ENCODE peak calls at places on chromosomes 4 and X, in five cellular contexts. C, D, U, I and S are unnamed samples.

GRCh38 chr4:176883108-176883550 is 90.4 kb upstream of the VEGFC start:
- DNase-seq in C (no peak), D (no peak), U (no peak), I (no peak), S (no peak)

GRCh38 chr4:101198741-101199339 is 148.5 kb downstream of the PPP3CA start:
- DNase-seq in C (no peak), D (no peak), U (no peak), I (no peak), S (no peak)

GRCh38 chrX:154125356-154126040 is 18.5 kb upstream of the OPN1LW start:
- DNase-seq in C (no peak), D (no peak), U (no peak), I (no peak), S (no peak)

GRCh38 chr4:156584100-156584499 is 387.5 kb downstream of the PDGFC start:
- DNase-seq in C (peak), D (no peak), U (no peak), I (no peak), S (no peak)

GRCh38 chrX:20056704-20057103 is 60.0 kb downstream of the MAP7D2 start:
- DNase-seq in C (peak), D (no peak), U (no peak), I (no peak), S (no peak)

GRCh38 chr4:6530964-6531363 is 44.0 kb upstream of the MAN2B2 start:
- DNase-seq in C (no peak), D (no peak), U (no peak), I (no peak), S (no peak)

GRCh38 chr4:14168919-14169318 is 541.4 kb upstream of the BOD1L1 start:
- DNase-seq in C (peak), D (peak), U (no peak), I (peak), S (no peak)

GRCh38 chr4:173009129-173009823 is 159.3 kb upstream of the GALNT7 start:
- DNase-seq in C (no peak), D (no peak), U (no peak), I (no peak), S (no peak)

GRCh38 chrX:104250470-104250869 is 4.3 kb downstream of the ESX1 start:
- DNase-seq in C (no peak), D (no peak), U (no peak), I (no peak), S (no peak)

GRCh38 chr4:61533140-61533539 is 333.0 kb downstream of the ADGRL3 start:
- DNase-seq in C (no peak), D (no peak), U (no peak), I (no peak), S (no peak)

GRCh38 chr4:61527886-61528285 is 327.8 kb downstream of the ADGRL3 start:
- DNase-seq in C (no peak), D (no peak), U (no peak), I (no peak), S (no peak)

GRCh38 chr4:61532324-61532723 is 332.2 kb downstream of the ADGRL3 start:
- DNase-seq in C (peak), D (no peak), U (no peak), I (no peak), S (no peak)

GRCh38 chr4:61528595-61528994 is 328.5 kb downstream of the ADGRL3 start:
- DNase-seq in C (no peak), D (no peak), U (no peak), I (no peak), S (no peak)

GRCh38 chr4:61531188-61531587 is 331.1 kb downstream of the ADGRL3 start:
- DNase-seq in C (peak), D (no peak), U (no peak), I (no peak), S (no peak)
- TF ChIP-seq CTCF in C (no peak), D (no peak), U (no peak), I (no peak), S (no peak)

GRCh38 chr4:20305976-20306375 is 54.3 kb downstream of the SLIT2 start:
- DNase-seq in C (no peak), D (no peak), U (no peak), I (no peak), S (no peak)
- TF ChIP-seq CTCF in C (peak), D (peak), U (no peak), I (no peak), S (no peak)

GRCh38 chr4:2489841-2490552 is 21.1 kb downstream of the RNF4 start:
- DNase-seq in C (no peak), D (no peak), U (no peak), I (no peak), S (no peak)

GRCh38 chr4:2492970-2493369 is 24.1 kb downstream of the RNF4 start:
- DNase-seq in C (no peak), D (no peak), U (no peak), I (no peak), S (no peak)

GRCh38 chr4:2497931-2498330 is 29.0 kb downstream of the RNF4 start:
- DNase-seq in C (no peak), D (no peak), U (no peak), I (no peak), S (no peak)

GRCh38 chr4:2497324-2497723 is 28.4 kb downstream of the RNF4 start:
- DNase-seq in C (no peak), D (no peak), U (no peak), I (no peak), S (no peak)

GRCh38 chr4:2494992-2495391 is 26.1 kb downstream of the RNF4 start:
- DNase-seq in C (no peak), D (no peak), U (no peak), I (no peak), S (no peak)
- TF ChIP-seq CTCF in C (no peak), D (no peak), U (no peak), I (no peak), S (no peak)

DNA sequence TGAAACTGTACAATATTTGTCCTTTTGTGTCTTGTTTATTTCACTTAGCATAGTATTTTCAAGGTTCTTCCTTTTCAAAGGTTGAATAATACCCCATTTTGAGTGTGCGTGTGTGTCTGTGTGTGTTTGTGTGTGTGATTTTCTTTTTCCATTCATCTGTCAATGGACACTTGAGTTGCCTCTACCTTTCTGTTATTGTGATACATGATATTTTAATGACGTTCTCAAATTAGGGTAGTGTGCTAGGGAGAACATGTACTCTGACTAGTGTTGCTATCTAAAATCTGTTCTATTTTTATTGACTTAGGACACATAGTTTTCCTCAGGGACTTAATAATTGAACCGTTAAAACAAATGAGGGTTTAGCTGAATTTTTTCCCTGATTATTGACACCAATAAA is 9.9 kb downstream of the MMRN1 start:
- DNase-seq in C (no peak), D (no peak), U (no peak), I (no peak), S (no peak)
- TF ChIP-seq CTCF in C (no peak), D (no peak), U (no peak), I (no peak), S (no peak)

DNA sequence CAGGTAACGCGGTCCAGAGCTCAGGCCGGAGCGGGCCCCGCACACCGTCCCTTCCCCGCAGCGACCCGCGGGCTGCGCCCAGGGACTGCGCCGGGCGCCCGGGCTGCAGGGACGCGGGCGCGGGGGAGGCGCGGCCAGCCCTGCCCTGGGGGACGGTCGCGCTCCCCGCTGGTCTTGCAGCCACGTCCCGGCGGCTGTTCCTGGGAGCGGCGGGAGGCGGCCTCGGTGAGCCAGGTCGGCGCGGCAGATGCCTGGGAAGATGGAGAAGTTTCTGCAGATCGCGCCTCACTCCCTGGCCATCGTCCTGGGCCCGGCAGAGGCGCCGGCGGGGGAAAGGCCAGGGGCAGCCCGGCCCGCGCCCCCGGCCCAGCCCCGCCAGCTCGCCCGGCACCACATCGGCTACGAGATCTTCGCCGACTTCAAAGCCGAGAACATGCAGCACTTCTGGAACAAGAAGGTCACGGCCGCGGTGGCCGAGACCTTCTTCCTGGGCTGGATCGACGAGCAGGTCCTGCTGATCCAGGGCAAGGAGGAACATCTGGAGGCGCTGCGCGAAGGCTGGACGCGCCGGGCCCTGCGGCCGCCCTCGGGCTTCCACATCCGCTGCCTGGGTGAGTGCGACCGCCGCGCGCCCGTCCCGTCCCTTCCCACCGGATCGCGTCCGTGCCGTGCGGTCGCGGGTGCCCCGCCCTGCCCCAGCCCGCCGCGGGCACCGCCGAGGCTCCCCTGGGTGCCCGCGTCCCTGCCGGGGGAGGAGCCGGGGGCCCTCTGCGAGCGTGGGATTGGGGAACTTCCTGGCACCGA is 107.5 kb upstream of the STOX2 start:
- DNase-seq in C (no peak), D (no peak), U (no peak), I (no peak), S (no peak)
- TF ChIP-seq CTCF in C (no peak), D (no peak), U (no peak), I (no peak), S (no peak)

GRCh38 chr4:76904646-76905190 is 6.8 kb upstream of the SOWAHB start:
- DNase-seq in C (no peak), D (no peak), U (no peak), I (no peak), S (no peak)

GRCh38 chr4:76905521-76905920 is 7.6 kb upstream of the SOWAHB start:
- DNase-seq in C (no peak), D (peak), U (no peak), I (no peak), S (no peak)

DNA sequence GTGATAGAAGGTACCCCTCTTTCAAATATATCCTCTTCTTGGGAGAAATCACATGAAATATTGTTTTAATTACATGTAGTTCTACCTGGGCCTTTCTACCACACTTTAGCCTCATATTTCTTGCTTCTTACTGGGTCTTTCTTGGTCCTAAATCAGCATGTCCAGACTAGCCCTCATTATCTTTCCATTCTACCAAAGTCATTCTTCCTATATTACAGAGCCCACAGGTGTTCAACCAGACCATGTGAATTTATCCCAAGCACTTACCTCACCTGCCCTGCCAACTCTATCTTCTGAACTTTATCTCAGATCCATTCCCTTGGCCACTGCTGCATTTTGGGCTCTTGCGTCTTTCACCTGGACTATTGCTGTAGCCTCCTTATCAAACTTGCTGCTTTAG is 11.8 kb upstream of the SOWAHB start:
- DNase-seq in C (no peak), D (no peak), U (no peak), I (no peak), S (no peak)
- TF ChIP-seq CTCF in C (no peak), D (no peak), U (no peak), I (no peak), S (no peak)

GRCh38 chr4:73615613-73616012 is 4.6 kb downstream of the RASSF6 start:
- DNase-seq in C (no peak), D (no peak), U (no peak), I (no peak), S (no peak)
- TF ChIP-seq CTCF in C (peak), D (no peak), U (no peak), I (no peak), S (no peak)

GRCh38 chr4:762211-763190 is 56.9 kb downstream of the PCGF3 start:
- DNase-seq in C (no peak), D (no peak), U (no peak), I (no peak), S (no peak)
- TF ChIP-seq CTCF in C (peak), D (peak), U (no peak), I (no peak), S (no peak)